ENCODE peak calls at places on chromosomes 5 and 9, in eight cellular contexts. One of them, this sample, is unnamed.

GRCh38 chr5:109126481-109126880 is 283.3 kb downstream of the PJA2 start:
- DNase-seq in GM23338: no peak
- DNase-seq in transverse colon: no peak
- DNase-seq in PC-3: no peak
- DNase-seq in left ventricle myocardium inferior: no peak
- DNase-seq in heart left ventricle: no peak
- DNase-seq in cardiac muscle cell: no peak
- DNase-seq in heart right ventricle: no peak
- DNase-seq in this sample: no peak

GRCh38 chr9:6072442-6072841 is 57.0 kb upstream of the RANBP6 start:
- DNase-seq in heart left ventricle: no peak
- DNase-seq in left ventricle myocardium inferior: no peak
- DNase-seq in cardiac muscle cell: no peak
- DNase-seq in transverse colon: no peak
- DNase-seq in PC-3: no peak
- DNase-seq in heart right ventricle: no peak
- DNase-seq in GM23338: no peak
- DNase-seq in this sample: no peak

GRCh38 chr5:73917433-73917832 is 291.4 kb downstream of the ARHGEF28 start:
- DNase-seq in left ventricle myocardium inferior: peak; percentile 41
- DNase-seq in GM23338: peak; percentile 3
- DNase-seq in cardiac muscle cell: no peak
- DNase-seq in transverse colon: no peak
- DNase-seq in PC-3: no peak
- DNase-seq in heart right ventricle: no peak
- DNase-seq in heart left ventricle: peak; percentile 65
- DNase-seq in this sample: no peak

GRCh38 chr5:31614147-31615030 is 24.5 kb upstream of the PDZD2 start:
- DNase-seq in heart right ventricle: peak; percentile 16
- DNase-seq in cardiac muscle cell: peak; percentile 68
- DNase-seq in transverse colon: no peak
- DNase-seq in PC-3: no peak
- DNase-seq in left ventricle myocardium inferior: no peak
- DNase-seq in GM23338: peak; percentile 37
- DNase-seq in heart left ventricle: no peak
- DNase-seq in this sample: no peak

GRCh38 chr5:39219433-39219832 is at the start of gene FYB1:
- DNase-seq in cardiac muscle cell: peak; percentile 58
- DNase-seq in left ventricle myocardium inferior: peak; percentile 46
- DNase-seq in GM23338: no peak
- DNase-seq in heart right ventricle: peak; percentile 31
- DNase-seq in PC-3: peak; percentile 94
- DNase-seq in transverse colon: no peak
- DNase-seq in heart left ventricle: peak; percentile 64
- DNase-seq in this sample: no peak

GRCh38 chr9:129597355-129598088 is 23.4 kb downstream of the C9orf50 start:
- DNase-seq in left ventricle myocardium inferior: peak; percentile 72
- DNase-seq in heart left ventricle: peak; percentile 83
- DNase-seq in PC-3: peak; percentile 56
- DNase-seq in heart right ventricle: peak; percentile 62
- DNase-seq in cardiac muscle cell: peak; percentile 87
- DNase-seq in GM23338: peak; percentile 79
- DNase-seq in transverse colon: peak; percentile 62
- DNase-seq in this sample: no peak

GRCh38 chr9:77957652-77958051 is 74.0 kb downstream of the GNAQ start:
- DNase-seq in heart left ventricle: no peak
- DNase-seq in cardiac muscle cell: no peak
- DNase-seq in PC-3: no peak
- DNase-seq in left ventricle myocardium inferior: no peak
- DNase-seq in GM23338: no peak
- DNase-seq in transverse colon: no peak
- DNase-seq in heart right ventricle: no peak
- DNase-seq in this sample: no peak

GRCh38 chr5:139711852-139712171 is 63.7 kb downstream of the CXXC5 start:
- DNase-seq in GM23338: peak; percentile 79
- DNase-seq in heart right ventricle: no peak
- DNase-seq in PC-3: no peak
- DNase-seq in heart left ventricle: no peak
- DNase-seq in transverse colon: no peak
- DNase-seq in cardiac muscle cell: no peak
- DNase-seq in left ventricle myocardium inferior: no peak
- DNase-seq in this sample: no peak

GRCh38 chr5:40909233-40909632 is at the start of gene C7:
- DNase-seq in heart left ventricle: no peak
- DNase-seq in PC-3: no peak
- DNase-seq in left ventricle myocardium inferior: no peak
- DNase-seq in cardiac muscle cell: peak; percentile 89
- DNase-seq in GM23338: no peak
- DNase-seq in heart right ventricle: no peak
- DNase-seq in transverse colon: no peak
- DNase-seq in this sample: no peak

GRCh38 chr5:154740483-154740882 is 14.7 kb upstream of the LARP1 start:
- DNase-seq in transverse colon: peak; percentile 32
- DNase-seq in cardiac muscle cell: peak; percentile 93
- DNase-seq in left ventricle myocardium inferior: peak; percentile 72
- DNase-seq in PC-3: no peak
- DNase-seq in heart left ventricle: peak; percentile 79
- DNase-seq in heart right ventricle: peak; percentile 50
- DNase-seq in GM23338: no peak
- DNase-seq in this sample: no peak

GRCh38 chr9:78278177-78278777 is 18.6 kb upstream of the PSAT1 start:
- DNase-seq in cardiac muscle cell: peak; percentile 92
- DNase-seq in transverse colon: no peak
- DNase-seq in PC-3: no peak
- DNase-seq in heart left ventricle: no peak
- DNase-seq in left ventricle myocardium inferior: no peak
- DNase-seq in GM23338: no peak
- DNase-seq in heart right ventricle: no peak
- DNase-seq in this sample: no peak

GRCh38 chr5:90434116-90434714 is 24.7 kb upstream of the CETN3 start:
- DNase-seq in GM23338: peak; percentile 79
- DNase-seq in heart right ventricle: no peak
- DNase-seq in transverse colon: peak; percentile 46
- DNase-seq in left ventricle myocardium inferior: no peak
- DNase-seq in heart left ventricle: no peak
- DNase-seq in PC-3: peak; percentile 76
- DNase-seq in cardiac muscle cell: peak; percentile 63
- DNase-seq in this sample: no peak

GRCh38 chr5:106493910-106494309 is 1176.8 kb downstream of the EFNA5 start:
- DNase-seq in left ventricle myocardium inferior: no peak
- DNase-seq in heart left ventricle: no peak
- DNase-seq in cardiac muscle cell: no peak
- DNase-seq in PC-3: no peak
- DNase-seq in heart right ventricle: no peak
- DNase-seq in transverse colon: no peak
- DNase-seq in GM23338: no peak
- DNase-seq in this sample: no peak

GRCh38 chr5:140555747-140556312 is 1.4 kb downstream of the SRA1 start:
- DNase-seq in cardiac muscle cell: no peak
- DNase-seq in GM23338: no peak
- DNase-seq in transverse colon: no peak
- DNase-seq in heart right ventricle: no peak
- DNase-seq in left ventricle myocardium inferior: no peak
- DNase-seq in heart left ventricle: no peak
- DNase-seq in PC-3: no peak
- DNase-seq in this sample: no peak

GRCh38 chr9:81849631-81850259 is 78.5 kb upstream of the SPATA31D4 start:
- DNase-seq in transverse colon: peak; percentile 61
- DNase-seq in left ventricle myocardium inferior: no peak
- DNase-seq in PC-3: peak; percentile 71
- DNase-seq in heart right ventricle: no peak
- DNase-seq in cardiac muscle cell: no peak
- DNase-seq in GM23338: peak; percentile 10
- DNase-seq in heart left ventricle: no peak
- DNase-seq in this sample: no peak

GRCh38 chr9:115998661-115999060 is 154.9 kb upstream of the PAPPA start:
- DNase-seq in left ventricle myocardium inferior: no peak
- DNase-seq in PC-3: no peak
- DNase-seq in heart left ventricle: no peak
- DNase-seq in transverse colon: no peak
- DNase-seq in heart right ventricle: no peak
- DNase-seq in cardiac muscle cell: peak; percentile 35
- DNase-seq in GM23338: no peak
- DNase-seq in this sample: no peak

GRCh38 chr5:113266913-113267227 is 167.9 kb downstream of the TSSK1B start:
- DNase-seq in left ventricle myocardium inferior: no peak
- DNase-seq in heart left ventricle: no peak
- DNase-seq in PC-3: peak; percentile 46
- DNase-seq in transverse colon: no peak
- DNase-seq in heart right ventricle: no peak
- DNase-seq in GM23338: no peak
- DNase-seq in cardiac muscle cell: no peak
- DNase-seq in this sample: no peak

GRCh38 chr5:113269023-113269997 is 165.5 kb downstream of the TSSK1B start:
- DNase-seq in heart left ventricle: no peak
- DNase-seq in transverse colon: no peak
- DNase-seq in cardiac muscle cell: no peak
- DNase-seq in heart right ventricle: no peak
- DNase-seq in PC-3: no peak
- DNase-seq in left ventricle myocardium inferior: no peak
- DNase-seq in GM23338: no peak
- DNase-seq in this sample: no peak

GRCh38 chr5:113270081-113270480 is 164.7 kb downstream of the TSSK1B start:
- DNase-seq in transverse colon: no peak
- DNase-seq in heart left ventricle: no peak
- DNase-seq in PC-3: no peak
- DNase-seq in left ventricle myocardium inferior: no peak
- DNase-seq in heart right ventricle: no peak
- DNase-seq in GM23338: no peak
- DNase-seq in cardiac muscle cell: no peak
- DNase-seq in this sample: no peak

GRCh38 chr5:113267361-113267900 is 167.4 kb downstream of the TSSK1B start:
- DNase-seq in heart left ventricle: no peak
- DNase-seq in heart right ventricle: no peak
- DNase-seq in transverse colon: no peak
- DNase-seq in left ventricle myocardium inferior: no peak
- DNase-seq in cardiac muscle cell: peak; percentile 38
- DNase-seq in PC-3: no peak
- DNase-seq in GM23338: no peak
- DNase-seq in this sample: no peak

GRCh38 chr5:113268232-113268631 is 166.6 kb downstream of the TSSK1B start:
- DNase-seq in transverse colon: no peak
- DNase-seq in heart right ventricle: no peak
- DNase-seq in heart left ventricle: no peak
- DNase-seq in left ventricle myocardium inferior: no peak
- DNase-seq in GM23338: no peak
- DNase-seq in PC-3: peak; percentile 47
- DNase-seq in cardiac muscle cell: no peak
- DNase-seq in this sample: no peak
- H3K4me1 ChIP-seq in transverse colon: no peaks in the 10 kb centered on the region
- H3K4me1 ChIP-seq in heart right ventricle: peaks cover 24% of the 10 kb centered on the region
- H3K4me1 ChIP-seq in heart left ventricle: no peaks in the 10 kb centered on the region
- H3K4me1 ChIP-seq in left ventricle myocardium inferior: peaks cover 92% of the 10 kb centered on the region
- H3K4me1 ChIP-seq in GM23338: peaks cover 57% of the 10 kb centered on the region
- H3K4me1 ChIP-seq in PC-3: peaks cover 15% of the 10 kb centered on the region
- H3K4me1 ChIP-seq in cardiac muscle cell: peaks cover 20% of the 10 kb centered on the region
- H3K4me1 ChIP-seq in this sample: peaks cover 53% of the 10 kb centered on the region

GRCh38 chr5:167634432-167634831 is 657.0 kb upstream of the WWC1 start:
- DNase-seq in left ventricle myocardium inferior: no peak
- DNase-seq in cardiac muscle cell: peak; percentile 42
- DNase-seq in PC-3: no peak
- DNase-seq in transverse colon: no peak
- DNase-seq in heart left ventricle: no peak
- DNase-seq in heart right ventricle: no peak
- DNase-seq in GM23338: no peak
- DNase-seq in this sample: no peak
- H3K4me3 ChIP-seq in left ventricle myocardium inferior: no peak overlapping the region
- H3K4me3 ChIP-seq in cardiac muscle cell: no peak overlapping the region
- H3K4me3 ChIP-seq in PC-3: no peak overlapping the region
- H3K4me3 ChIP-seq in transverse colon: no peak overlapping the region
- H3K4me3 ChIP-seq in heart left ventricle: no peak overlapping the region
- H3K4me3 ChIP-seq in heart right ventricle: no peak overlapping the region
- H3K4me3 ChIP-seq in GM23338: no peak overlapping the region
- H3K4me3 ChIP-seq in this sample: no peak overlapping the region

GRCh38 chr5:98784411-98784810 is 10.9 kb downstream of the RGMB start:
- DNase-seq in PC-3: no peak
- DNase-seq in heart left ventricle: no peak
- DNase-seq in cardiac muscle cell: no peak
- DNase-seq in left ventricle myocardium inferior: no peak
- DNase-seq in transverse colon: no peak
- DNase-seq in heart right ventricle: no peak
- DNase-seq in GM23338: no peak
- DNase-seq in this sample: no peak

GRCh38 chr5:98789029-98789428 is 15.6 kb downstream of the RGMB start:
- DNase-seq in heart left ventricle: no peak
- DNase-seq in GM23338: no peak
- DNase-seq in left ventricle myocardium inferior: no peak
- DNase-seq in heart right ventricle: no peak
- DNase-seq in cardiac muscle cell: no peak
- DNase-seq in transverse colon: no peak
- DNase-seq in PC-3: no peak
- DNase-seq in this sample: no peak

GRCh38 chr5:98787131-98787719 is 13.8 kb downstream of the RGMB start:
- DNase-seq in heart left ventricle: no peak
- DNase-seq in transverse colon: no peak
- DNase-seq in PC-3: no peak
- DNase-seq in left ventricle myocardium inferior: no peak
- DNase-seq in GM23338: no peak
- DNase-seq in cardiac muscle cell: no peak
- DNase-seq in heart right ventricle: no peak
- DNase-seq in this sample: no peak

GRCh38 chr5:98785244-98785643 is 11.8 kb downstream of the RGMB start:
- DNase-seq in cardiac muscle cell: no peak
- DNase-seq in PC-3: no peak
- DNase-seq in left ventricle myocardium inferior: no peak
- DNase-seq in heart right ventricle: no peak
- DNase-seq in heart left ventricle: no peak
- DNase-seq in transverse colon: no peak
- DNase-seq in GM23338: no peak
- DNase-seq in this sample: no peak

GRCh38 chr5:98786178-98786853 is 12.9 kb downstream of the RGMB start:
- DNase-seq in transverse colon: no peak
- DNase-seq in PC-3: peak; percentile 85
- DNase-seq in cardiac muscle cell: peak; percentile 57
- DNase-seq in left ventricle myocardium inferior: no peak
- DNase-seq in GM23338: no peak
- DNase-seq in heart right ventricle: no peak
- DNase-seq in heart left ventricle: no peak
- DNase-seq in this sample: no peak
- H3K36me3 ChIP-seq in transverse colon: no peaks in the 10 kb centered on the region
- H3K36me3 ChIP-seq in PC-3: peaks cover 62% of the 10 kb centered on the region
- H3K36me3 ChIP-seq in cardiac muscle cell: no peaks in the 10 kb centered on the region
- H3K36me3 ChIP-seq in left ventricle myocardium inferior: peaks cover 6% of the 10 kb centered on the region
- H3K36me3 ChIP-seq in GM23338: no peaks in the 10 kb centered on the region
- H3K36me3 ChIP-seq in heart right ventricle: no peaks in the 10 kb centered on the region
- H3K36me3 ChIP-seq in heart left ventricle: no peaks in the 10 kb centered on the region
- H3K36me3 ChIP-seq in this sample: peaks cover 78% of the 10 kb centered on the region

GRCh38 chr9:105330201-105330600 is 85.8 kb downstream of the SLC44A1 start:
- DNase-seq in heart left ventricle: no peak
- DNase-seq in GM23338: no peak
- DNase-seq in cardiac muscle cell: no peak
- DNase-seq in heart right ventricle: no peak
- DNase-seq in left ventricle myocardium inferior: no peak
- DNase-seq in PC-3: peak; percentile 33
- DNase-seq in transverse colon: no peak
- DNase-seq in this sample: no peak
- H3K4me1 ChIP-seq in heart left ventricle: no peaks in the 10 kb centered on the region
- H3K4me1 ChIP-seq in GM23338: peaks cover 5% of the 10 kb centered on the region
- H3K4me1 ChIP-seq in cardiac muscle cell: no peaks in the 10 kb centered on the region
- H3K4me1 ChIP-seq in heart right ventricle: no peaks in the 10 kb centered on the region
- H3K4me1 ChIP-seq in left ventricle myocardium inferior: peaks cover 19% of the 10 kb centered on the region
- H3K4me1 ChIP-seq in PC-3: peaks cover 4% of the 10 kb centered on the region
- H3K4me1 ChIP-seq in transverse colon: peaks cover 27% of the 10 kb centered on the region
- H3K4me1 ChIP-seq in this sample: no peaks in the 10 kb centered on the region

This sample was measured in SJSA1.